ENCODE peak calls at places on chromosomes 11 and 22, in seven cellular contexts. F, E, W, V, A, S and J are unnamed samples.

GRCh38 chr11:2800655-2801531 is 84.7 kb downstream of the CDKN1C start:
- DNase-seq in F (no peak), E (no peak), W (no peak), V (no peak), A (no peak), S (no peak), J (no peak)

GRCh38 chr11:102187416-102188125 is 77.3 kb downstream of the YAP1 start:
- DNase-seq in F (no peak), E (no peak), W (no peak), V (no peak), A (no peak), S (no peak), J (no peak)

GRCh38 chr11:15471709-15472404 is 357.1 kb downstream of the INSC start:
- DNase-seq in F (no peak), E (no peak), W (no peak), V (no peak), A (no peak), S (no peak), J (peak)

GRCh38 chr11:82701847-82702520 is 31.7 kb downstream of the FAM181B start:
- DNase-seq in F (no peak), E (peak), W (no peak), V (peak), A (no peak), S (no peak), J (peak)

GRCh38 chr11:64127267-64128072 is 38.4 kb downstream of the MACROD1 start:
- DNase-seq in F (no peak), E (no peak), W (no peak), V (no peak), A (no peak), S (no peak), J (no peak)

GRCh38 chr11:7032692-7033091 is 12.4 kb downstream of the NLRP14 start:
- DNase-seq in F (no peak), E (no peak), W (no peak), V (no peak), A (no peak), S (no peak), J (no peak)

GRCh38 chr11:125091877-125092664 is 19.4 kb downstream of the TMEM218 start:
- DNase-seq in F (no peak), E (no peak), W (no peak), V (no peak), A (no peak), S (no peak), J (no peak)

GRCh38 chr11:8335186-8335585 is 71.5 kb upstream of the LMO1 start:
- DNase-seq in F (no peak), E (no peak), W (no peak), V (no peak), A (no peak), S (no peak), J (no peak)

GRCh38 chr11:13782395-13783080 is 114.1 kb downstream of the FAR1 start:
- DNase-seq in F (no peak), E (no peak), W (no peak), V (no peak), A (no peak), S (no peak), J (no peak)

GRCh38 chr22:28172948-28173360 is 253.9 kb upstream of the PITPNB start:
- DNase-seq in F (no peak), E (no peak), W (no peak), V (peak), A (no peak), S (no peak), J (peak)

GRCh38 chr11:83019888-83020579 is 51.7 kb downstream of the RAB30 start:
- DNase-seq in F (no peak), E (peak), W (no peak), V (no peak), A (no peak), S (no peak), J (no peak)

GRCh38 chr11:128208329-128209220 is 378.8 kb downstream of the ETS1 start:
- DNase-seq in F (no peak), E (no peak), W (no peak), V (peak), A (no peak), S (no peak), J (no peak)

GRCh38 chr11:123413636-123414035 is 16.4 kb upstream of the GRAMD1B start:
- DNase-seq in F (no peak), E (no peak), W (no peak), V (peak), A (no peak), S (no peak), J (no peak)

GRCh38 chr11:76380161-76380976 is 563 bp downstream of the THAP12 start:
- DNase-seq in F (peak), E (no peak), W (peak), V (peak), A (no peak), S (peak), J (no peak)

GRCh38 chr11:63931045-63931444 is 7.8 kb upstream of the NAA40 start:
- DNase-seq in F (no peak), E (no peak), W (no peak), V (no peak), A (no peak), S (no peak), J (no peak)

GRCh38 chr11:69049490-69049867 is 747 bp downstream of the TPCN2 start:
- DNase-seq in F (peak), E (no peak), W (no peak), V (no peak), A (no peak), S (no peak), J (no peak)

GRCh38 chr11:35667257-35667656 is 4.7 kb downstream of the TRIM44 start:
- DNase-seq in F (no peak), E (no peak), W (no peak), V (no peak), A (no peak), S (no peak), J (no peak)

GRCh38 chr11:79902493-79902892 is 461.7 kb upstream of the TENM4 start:
- DNase-seq in F (no peak), E (no peak), W (no peak), V (peak), A (no peak), S (no peak), J (no peak)

GRCh38 chr11:6655790-6656580 is at the start of gene DCHS1:
- DNase-seq in F (no peak), E (no peak), W (peak), V (no peak), A (peak), S (no peak), J (no peak)

GRCh38 chr11:121318848-121319834 is 26.6 kb downstream of the SC5D start:
- DNase-seq in F (peak), E (peak), W (no peak), V (peak), A (no peak), S (no peak), J (no peak)